ENCODE peak calls at places on chromosomes 3 and 15, in nine cellular contexts. C is left cardiac atrium, P is T-helper 9 cell, E is kidney epithelial cell, R is osteocyte, A is hepatocyte, D is NCI-H774, J is uterus, I is fibroblast of the aortic adventitia. W is an unnamed sample.

GRCh38 chr3:177679568-177680441 is 482.5 kb upstream of the TBL1XR1 start:
- DNase-seq in I (peak), E (no peak), D (no peak), R (no peak), A (no peak), P (no peak), C (peak), J (peak), W (no peak)

GRCh38 chr3:150397220-150397619 is 10.9 kb upstream of the TSC22D2 start:
- DNase-seq in R (no peak), P (no peak), C (no peak), J (no peak), D (no peak), I (peak), E (no peak), A (no peak), W (no peak)

GRCh38 chr3:16055606-16056209 is 118.8 kb upstream of the GALNT15 start:
- DNase-seq in R (no peak), D (peak), I (peak), P (no peak), J (no peak), E (no peak), A (no peak), C (no peak), W (no peak)

GRCh38 chr15:36557364-36557763 is 22.1 kb upstream of the CDIN1 start:
- DNase-seq in J (no peak), P (no peak), E (no peak), R (no peak), A (no peak), I (no peak), D (no peak), C (no peak), W (no peak)

GRCh38 chr15:77599357-77599756 is 33.4 kb downstream of the LINGO1 start:
- DNase-seq in A (no peak), D (peak), R (no peak), I (no peak), E (no peak), P (no peak), J (no peak), C (no peak), W (no peak)

GRCh38 chr15:85870216-85871014 is 75.7 kb upstream of the KLHL25 start:
- DNase-seq in E (no peak), A (no peak), J (no peak), I (no peak), D (no peak), R (no peak), P (no peak), C (no peak), W (no peak)

GRCh38 chr15:44308874-44309273 is 20.4 kb downstream of the GOLM2 start:
- DNase-seq in J (no peak), C (no peak), I (no peak), R (no peak), E (no peak), D (no peak), A (no peak), P (no peak), W (no peak)

GRCh38 chr3:12287727-12288465 is 974 bp upstream of the PPARG start:
- DNase-seq in D (no peak), A (peak), E (no peak), I (peak), R (no peak), C (peak), J (peak), P (no peak), W (no peak)

GRCh38 chr3:127022849-127023248 is 39.9 kb downstream of the PLXNA1 start:
- DNase-seq in E (no peak), A (no peak), I (no peak), C (no peak), J (no peak), R (no peak), P (no peak), D (no peak), W (no peak)

GRCh38 chr3:57637391-57637790 is 40.2 kb upstream of the ARF4 start:
- DNase-seq in C (no peak), A (no peak), J (no peak), I (peak), D (no peak), P (no peak), R (no peak), E (no peak), W (no peak)

GRCh38 chr3:141412087-141412935 is 44.0 kb downstream of the ZBTB38 start:
- DNase-seq in I (peak), E (no peak), P (peak), D (peak), C (peak), A (peak), J (peak), R (no peak), W (peak)

GRCh38 chr3:50632450-50632849 is 15.5 kb downstream of the MAPKAPK3 start:
- DNase-seq in J (no peak), A (no peak), P (no peak), D (no peak), I (no peak), C (no peak), R (no peak), E (no peak), W (no peak)

GRCh38 chr3:182766108-182766507 is 27.2 kb upstream of the ATP11B start:
- DNase-seq in E (no peak), J (no peak), R (no peak), A (no peak), I (no peak), C (no peak), D (no peak), P (no peak), W (no peak)

GRCh38 chr3:141386080-141386594 is 17.8 kb downstream of the ZBTB38 start:
- DNase-seq in J (no peak), A (no peak), C (no peak), I (no peak), D (no peak), R (no peak), E (no peak), P (no peak), W (no peak)

GRCh38 chr3:183324083-183324482 is 71.0 kb downstream of the B3GNT5 start:
- DNase-seq in I (peak), J (no peak), E (no peak), P (no peak), C (no peak), A (no peak), R (no peak), D (no peak), W (peak)

GRCh38 chr3:161388860-161389259 is 17.5 kb upstream of the SPTSSB start:
- DNase-seq in P (no peak), A (no peak), E (no peak), R (no peak), C (no peak), D (no peak), I (no peak), J (no peak), W (no peak)

GRCh38 chr3:98817546-98817945 is 54.4 kb downstream of the ST3GAL6 start:
- DNase-seq in A (peak), I (peak), P (no peak), C (no peak), D (peak), J (no peak), R (no peak), E (no peak), W (peak)

GRCh38 chr15:98706387-98706786 is 58.0 kb downstream of the IGF1R start:
- DNase-seq in D (no peak), J (no peak), R (no peak), C (no peak), E (no peak), I (no peak), A (no peak), P (no peak), W (no peak)

GRCh38 chr15:85404922-85405293 is 24.5 kb downstream of the AKAP13 start:
- DNase-seq in P (no peak), R (no peak), J (no peak), I (peak), A (no peak), C (no peak), D (no peak), E (peak), W (no peak)

GRCh38 chr3:140466535-140466934 is 211.3 kb upstream of the TRIM42 start:
- DNase-seq in D (no peak), J (no peak), R (no peak), C (no peak), I (no peak), P (no peak), A (no peak), E (no peak), W (no peak)

GRCh38 chr3:53158700-53159414 is 2.2 kb upstream of the PRKCD start:
- DNase-seq in C (no peak), A (no peak), I (peak), R (no peak), P (no peak), E (no peak), J (no peak), D (no peak), W (no peak)

GRCh38 chr3:128080323-128080898 is 28.2 kb downstream of the SEC61A1 start:
- DNase-seq in R (no peak), A (no peak), J (no peak), C (no peak), I (peak), D (no peak), P (no peak), E (peak), W (peak)

GRCh38 chr3:128561504-128561903 is 68.5 kb upstream of the GATA2 start:
- DNase-seq in C (no peak), A (no peak), P (no peak), D (no peak), I (no peak), E (no peak), J (no peak), R (no peak), W (no peak)

GRCh38 chr3:170323371-170323770 is 34.1 kb upstream of the SKIL start:
- DNase-seq in E (no peak), P (no peak), D (no peak), A (no peak), J (no peak), C (no peak), R (peak), I (no peak), W (no peak)

GRCh38 chr3:97882975-97883598 is 61.3 kb downstream of the CRYBG3 start:
- DNase-seq in J (no peak), A (peak), R (no peak), P (no peak), D (peak), E (no peak), I (peak), C (no peak), W (peak)

GRCh38 chr3:13159890-13160289 is 86.7 kb upstream of the IQSEC1 start:
- DNase-seq in D (no peak), C (no peak), I (no peak), A (no peak), J (no peak), P (no peak), R (no peak), E (no peak), W (peak)

GRCh38 chr3:190319660-190320059 is 2.6 kb downstream of the CLDN1 start:
- DNase-seq in C (no peak), P (no peak), I (no peak), J (no peak), R (no peak), D (peak), A (no peak), E (no peak), W (peak)

GRCh38 chr3:65712156-65712555 is 326.6 kb downstream of the MAGI1 start:
- DNase-seq in E (no peak), P (no peak), A (no peak), J (no peak), C (no peak), R (no peak), I (peak), D (no peak), W (no peak)

GRCh38 chr3:171206283-171206682 is 179.8 kb upstream of the SLC2A2 start:
- DNase-seq in E (no peak), P (no peak), D (no peak), R (no peak), I (no peak), J (no peak), A (no peak), C (no peak), W (no peak)

GRCh38 chr15:57505949-57506391 is 85.7 kb upstream of the MYZAP start:
- DNase-seq in C (peak), A (peak), J (no peak), E (peak), P (no peak), D (peak), I (peak), R (peak), W (peak)

GRCh38 chr3:15932348-15933300 is 134.8 kb upstream of the ANKRD28 start:
- DNase-seq in E (no peak), C (no peak), P (no peak), J (no peak), D (no peak), A (no peak), R (no peak), I (peak), W (no peak)

GRCh38 chr15:34815836-34816235 is 20.5 kb upstream of the ACTC1 start:
- DNase-seq in J (no peak), I (no peak), P (no peak), A (no peak), E (no peak), R (no peak), D (no peak), C (no peak), W (no peak)

GRCh38 chr3:16547958-16548357 is 34.5 kb upstream of the RFTN1 start:
- DNase-seq in P (no peak), C (no peak), D (no peak), J (no peak), I (no peak), A (no peak), E (no peak), R (no peak), W (no peak)

GRCh38 chr15:48963524-48964113 is at the start of gene SHC4:
- DNase-seq in C (peak), D (peak), P (no peak), R (peak), J (peak), I (peak), E (no peak), A (peak), W (peak)

GRCh38 chr3:60290093-60290492 is 961.2 kb downstream of the FHIT start:
- DNase-seq in A (no peak), J (no peak), D (no peak), I (no peak), P (no peak), R (no peak), C (no peak), E (no peak), W (no peak)